ENCODE peak calls at places on chromosomes 6 and 20, in nine cellular contexts. P, R, C, J, V, B, L, W and Y are unnamed samples.

GRCh38 chr6:11486051-11486450 is 51.5 kb upstream of the TMEM170B start:
- DNase-seq in B (no peak), J (no peak), L (no peak), C (no peak), R (no peak), W (no peak), P (no peak), V (no peak), Y (no peak)

GRCh38 chr6:55866110-55866509 is 9.3 kb downstream of the BMP5 start:
- DNase-seq in P (no peak), C (no peak), V (no peak), J (no peak), L (no peak), B (no peak), R (no peak), W (no peak), Y (no peak)

GRCh38 chr20:4119854-4120209 is 104.5 kb upstream of the RNF24 start:
- DNase-seq in L (no peak), J (no peak), R (no peak), B (no peak), W (no peak), P (no peak), C (no peak), V (no peak), Y (no peak)

GRCh38 chr6:97176468-97176867 is 106.5 kb downstream of the MMS22L start:
- DNase-seq in W (no peak), B (no peak), L (no peak), R (no peak), P (no peak), V (no peak), J (no peak), C (no peak), Y (no peak)

GRCh38 chr6:95574811-95575210 is 2.5 kb upstream of the MANEA start:
- DNase-seq in C (no peak), R (no peak), W (no peak), P (peak; percentile 74), V (no peak), J (no peak), B (no peak), L (peak; percentile 41), Y (no peak)

GRCh38 chr6:148272084-148272483 is 70.6 kb upstream of the SASH1 start:
- DNase-seq in L (peak; percentile 75), W (no peak), P (no peak), B (no peak), J (no peak), V (no peak), R (no peak), C (no peak), Y (peak; percentile 92)

GRCh38 chr6:17703256-17703694 is 3.5 kb downstream of the NUP153 start:
- DNase-seq in W (no peak), C (no peak), R (no peak), L (peak; percentile 56), J (no peak), B (no peak), V (no peak), P (peak; percentile 46), Y (peak; percentile 42)

GRCh38 chr20:1375515-1375914 is 17.3 kb downstream of the FKBP1A start:
- DNase-seq in V (peak; percentile 15), C (no peak), R (no peak), W (no peak), J (no peak), B (no peak), L (no peak), P (no peak), Y (peak; percentile 70)

GRCh38 chr6:4853349-4853748 is 77.1 kb downstream of the CDYL start:
- DNase-seq in W (no peak), P (no peak), J (no peak), V (no peak), C (no peak), R (no peak), L (no peak), B (no peak), Y (no peak)

GRCh38 chr6:4550227-4550597 is 226.0 kb upstream of the CDYL start:
- DNase-seq in W (no peak), R (no peak), P (no peak), B (no peak), L (no peak), V (no peak), C (no peak), J (no peak), Y (no peak)

GRCh38 chr20:38872491-38873049 is 53.6 kb upstream of the FAM83D start:
- DNase-seq in W (no peak), C (no peak), L (no peak), B (no peak), R (no peak), V (no peak), P (no peak), J (no peak), Y (no peak)

GRCh38 chr6:78523622-78524021 is 343.7 kb upstream of the IRAK1BP1 start:
- DNase-seq in B (no peak), V (no peak), R (no peak), W (no peak), L (no peak), C (no peak), P (no peak), J (no peak), Y (no peak)

GRCh38 chr6:131629656-131630055 is 1.6 kb upstream of the MED23 start:
- DNase-seq in J (no peak), W (no peak), V (no peak), R (no peak), L (peak; percentile 11), P (no peak), B (no peak), C (no peak), Y (no peak)

GRCh38 chr6:3592371-3592941 is 135.6 kb upstream of the SLC22A23 start:
- DNase-seq in W (no peak), V (no peak), R (no peak), L (peak; percentile 17), P (peak; percentile 94), J (no peak), C (no peak), B (no peak), Y (peak; percentile 94)

GRCh38 chr6:133187657-133188453 is 53.3 kb upstream of the EYA4 start:
- DNase-seq in C (no peak), B (no peak), R (no peak), P (no peak), V (no peak), J (no peak), L (peak; percentile 23), W (no peak), Y (no peak)

GRCh38 chr6:133193396-133193795 is 47.8 kb upstream of the EYA4 start:
- DNase-seq in W (no peak), C (no peak), R (no peak), J (no peak), B (no peak), P (no peak), V (no peak), L (no peak), Y (no peak)

GRCh38 chr6:133190912-133191311 is 50.2 kb upstream of the EYA4 start:
- DNase-seq in B (no peak), J (no peak), C (no peak), W (no peak), V (no peak), L (no peak), P (no peak), R (no peak), Y (no peak)

GRCh38 chr6:133187114-133187513 is 54.0 kb upstream of the EYA4 start:
- DNase-seq in W (no peak), J (no peak), P (no peak), L (no peak), V (no peak), B (no peak), C (no peak), R (no peak), Y (no peak)

DNA sequence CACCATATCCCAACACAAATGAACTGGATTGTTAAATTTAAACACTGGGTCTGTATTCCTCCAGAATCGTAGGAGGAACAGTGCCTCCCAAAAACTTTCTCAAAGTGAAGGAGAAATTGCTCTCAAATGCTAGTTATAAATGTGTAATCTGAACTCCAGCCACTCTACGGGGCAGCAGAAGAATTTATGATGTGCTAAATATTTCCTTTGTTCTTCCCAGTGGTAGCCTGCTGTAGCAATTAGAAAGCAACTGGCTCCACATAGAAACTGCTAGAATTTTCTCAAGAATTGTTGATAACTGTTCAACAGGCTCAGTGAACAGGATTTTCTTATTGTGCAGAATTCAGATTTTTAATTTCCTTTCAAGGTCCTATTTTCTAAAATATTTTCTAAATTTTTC is 49.8 kb upstream of the EYA4 start:
- DNase-seq in C (no peak), W (no peak), R (no peak), V (no peak), B (no peak), L (no peak), P (no peak), J (no peak), Y (no peak)
- TF ChIP-seq CTCF in C (no peak), W (no peak), R (no peak), V (no peak), B (no peak), L (no peak), P (no peak), J (no peak), Y (no peak)

GRCh38 chr6:43173496-43174262 is 2.6 kb downstream of the SRF start:
- DNase-seq in R (no peak), V (peak; percentile 28), L (no peak), J (no peak), P (no peak), W (no peak), B (no peak), C (no peak), Y (no peak)
- H3K27ac ChIP-seq in R (peak overlapping the region; percentile 86), V (peak overlapping the region; percentile 86), L (peak overlapping the region; percentile 94), J (peak overlapping the region; percentile 98), P (peak overlapping the region; percentile 39), W (peak overlapping the region; percentile 99), B (peak overlapping the region; percentile 96), C (peak overlapping the region; percentile 97), Y (peak overlapping the region; percentile 53)

GRCh38 chr6:28693033-28693750 is 167.5 kb downstream of the GPX5 start:
- DNase-seq in C (no peak), R (peak; percentile 66), W (no peak), P (no peak), J (no peak), L (no peak), B (no peak), V (no peak), Y (peak; percentile 73)
- H3K4me3 ChIP-seq in C (no peak overlapping the region), R (peak overlapping the region; percentile 58), W (no peak overlapping the region), P (no peak overlapping the region), J (no peak overlapping the region), L (no peak overlapping the region), B (no peak overlapping the region), V (no peak overlapping the region), Y (no peak overlapping the region)

DNA sequence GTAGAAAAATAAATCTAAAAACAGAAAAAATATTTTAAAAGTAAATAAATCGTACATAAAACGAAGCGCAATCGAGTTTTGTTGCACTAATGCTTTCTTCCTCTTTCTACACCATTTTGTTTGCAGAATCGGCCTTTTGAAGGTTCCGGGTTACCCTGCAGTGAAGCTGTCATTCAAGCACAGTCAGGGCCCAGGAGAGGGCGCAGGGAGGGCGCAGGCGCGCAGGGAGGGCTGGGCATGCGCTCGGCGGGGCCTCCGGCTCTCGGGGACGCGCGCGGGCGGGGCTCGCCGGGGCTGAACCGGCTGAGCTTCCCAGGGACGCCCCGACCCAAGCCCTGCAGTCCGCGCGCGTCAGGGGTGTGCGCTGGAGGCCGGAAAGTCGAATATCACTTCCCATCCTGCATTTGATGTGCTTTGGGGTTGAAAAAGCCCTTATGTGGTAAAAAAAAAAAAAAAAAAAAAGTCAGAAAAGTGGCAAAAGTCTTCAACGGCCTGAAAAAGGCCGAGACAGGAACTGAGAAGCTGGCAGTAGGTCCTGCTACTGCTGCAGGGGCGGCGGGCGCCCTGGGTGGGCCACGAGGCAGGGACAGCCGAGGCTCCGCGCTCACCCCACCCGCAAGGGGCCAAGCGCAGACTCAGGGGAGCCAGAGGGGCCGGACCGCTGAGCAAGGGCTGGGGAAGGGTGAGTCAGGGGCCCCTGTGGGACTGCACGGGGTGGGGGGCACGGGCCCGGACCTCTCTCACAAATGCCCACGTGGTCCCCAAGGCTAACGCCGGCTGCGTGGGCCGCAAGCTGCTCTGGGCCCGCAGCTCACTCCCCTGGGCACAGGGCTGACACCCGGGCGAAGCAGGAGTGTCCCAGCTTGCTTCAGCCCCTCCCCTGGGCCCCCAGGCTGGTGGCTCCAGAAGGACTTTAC is 40.5 kb downstream of the THBS2 start:
- DNase-seq in J (peak; percentile 95), W (peak; percentile 95), L (peak; percentile 89), C (peak; percentile 94), V (peak; percentile 94), B (peak; percentile 94), P (peak; percentile 86), R (peak; percentile 54), Y (peak; percentile 84)
- TF ChIP-seq CTCF in J (peak; percentile 38), W (peak; percentile 31), L (peak; percentile 30), C (peak; percentile 41), V (no peak), B (no peak), P (peak; percentile 7), R (peak; percentile 33), Y (peak; percentile 42)